ENCODE peak calls at places on chromosome 1, in nine cellular contexts. W, J, S, U, V, F, M, H and G are unnamed samples.

GRCh38 chr1:235024706-235025421 is 103.8 kb downstream of the TOMM20 start:
- DNase-seq in W (no peak), J (no peak), S (no peak), U (no peak), V (no peak), F (no peak), M (no peak), H (no peak), G (no peak)

GRCh38 chr1:58597076-58597475 is 20.0 kb upstream of the TACSTD2 start:
- DNase-seq in W (no peak), J (no peak), S (peak; percentile 15), U (no peak), V (no peak), F (no peak), M (no peak), H (no peak), G (no peak)

GRCh38 chr1:100517517-100517916 is 20.4 kb upstream of the GPR88 start:
- DNase-seq in W (no peak), J (no peak), S (no peak), U (no peak), V (no peak), F (no peak), M (no peak), H (no peak), G (no peak)

GRCh38 chr1:119808972-119809550 is 2.2 kb downstream of the REG4 start:
- DNase-seq in W (peak; percentile 79), J (peak; percentile 62), S (peak; percentile 59), U (peak; percentile 67), V (peak; percentile 25), F (peak; percentile 44), M (peak; percentile 26), H (peak; percentile 71), G (peak; percentile 40)

GRCh38 chr1:226441629-226442028 is 33.7 kb upstream of the PARP1 start:
- DNase-seq in W (no peak), J (no peak), S (no peak), U (no peak), V (no peak), F (no peak), M (no peak), H (no peak), G (no peak)

GRCh38 chr1:27519341-27520258 is 29.6 kb upstream of the WASF2 start:
- DNase-seq in W (no peak), J (peak; percentile 63), S (no peak), U (peak; percentile 50), V (no peak), F (no peak), M (no peak), H (no peak), G (peak; percentile 66)

GRCh38 chr1:190067592-190067991 is 410.1 kb downstream of the BRINP3 start:
- DNase-seq in W (peak; percentile 21), J (no peak), S (no peak), U (no peak), V (no peak), F (no peak), M (no peak), H (peak; percentile 5), G (no peak)

GRCh38 chr1:3907031-3907534 is 7.0 kb upstream of the C1orf174 start:
- DNase-seq in W (no peak), J (no peak), S (no peak), U (no peak), V (no peak), F (no peak), M (no peak), H (no peak), G (no peak)

GRCh38 chr1:54013393-54014008 is 4.5 kb downstream of the LDLRAD1 start:
- DNase-seq in W (no peak), J (no peak), S (no peak), U (no peak), V (no peak), F (no peak), M (no peak), H (no peak), G (no peak)

GRCh38 chr1:178931843-178932551 is 61.1 kb upstream of the ANGPTL1 start:
- DNase-seq in W (peak; percentile 97), J (no peak), S (no peak), U (no peak), V (no peak), F (no peak), M (no peak), H (no peak), G (no peak)

GRCh38 chr1:167999930-168000329 is 63.1 kb upstream of the MPC2 start:
- DNase-seq in W (no peak), J (no peak), S (no peak), U (no peak), V (no peak), F (no peak), M (no peak), H (no peak), G (no peak)

GRCh38 chr1:2353907-2354438 is 37.4 kb downstream of the MORN1 start:
- DNase-seq in W (no peak), J (no peak), S (no peak), U (no peak), V (no peak), F (no peak), M (no peak), H (no peak), G (no peak)

GRCh38 chr1:18109756-18110597 is 2.4 kb downstream of the IGSF21 start:
- DNase-seq in W (no peak), J (no peak), S (no peak), U (no peak), V (no peak), F (no peak), M (no peak), H (no peak), G (no peak)

GRCh38 chr1:207876129-207876528 is 34.8 kb downstream of the CD34 start:
- DNase-seq in W (no peak), J (no peak), S (no peak), U (no peak), V (no peak), F (no peak), M (no peak), H (no peak), G (no peak)

GRCh38 chr1:92877792-92878191 is 46.0 kb downstream of the RPL5 start:
- DNase-seq in W (no peak), J (peak; percentile 54), S (peak; percentile 40), U (no peak), V (no peak), F (no peak), M (no peak), H (no peak), G (no peak)

GRCh38 chr1:109509176-109510134 is at the start of gene AMIGO1:
- DNase-seq in W (peak; percentile 42), J (peak; percentile 61), S (peak; percentile 53), U (peak; percentile 42), V (peak; percentile 83), F (peak; percentile 55), M (peak; percentile 39), H (peak; percentile 91), G (peak; percentile 16)

GRCh38 chr1:234853906-234854647 is 244.1 kb upstream of the IRF2BP2 start:
- DNase-seq in W (no peak), J (no peak), S (no peak), U (no peak), V (no peak), F (no peak), M (no peak), H (no peak), G (no peak)

GRCh38 chr1:164823486-164824279 is 264.7 kb downstream of the PBX1 start:
- DNase-seq in W (peak; percentile 55), J (no peak), S (no peak), U (no peak), V (no peak), F (no peak), M (no peak), H (peak; percentile 61), G (no peak)

GRCh38 chr1:55844322-55844721 is 629.2 kb upstream of the USP24 start:
- DNase-seq in W (no peak), J (no peak), S (no peak), U (no peak), V (no peak), F (no peak), M (no peak), H (no peak), G (no peak)

GRCh38 chr1:109239580-109240068 is 9.7 kb upstream of the CELSR2 start:
- DNase-seq in W (peak; percentile 45), J (peak; percentile 31), S (peak; percentile 48), U (peak; percentile 11), V (peak; percentile 21), F (no peak), M (no peak), H (peak; percentile 45), G (no peak)